ENCODE peak calls at places on chromosomes 1 and 21, in eight cellular contexts. L is lung microvascular endothelial cell; E is stimulated activated CD4-positive, alpha-beta T cell treated with anti-CD3 and anti-CD28 coated beads, Interleukin-15, amount 100 ng/mL, for 1 hour; Y is stimulated activated effector memory CD8-positive, alpha-beta T cell treated with anti-CD3 and anti-CD28 coated beads, Interleukin-12 subunit alpha, Interleukin-12 subunit beta, amount 100 ng/mL, for 72 hours; D is T-helper 2 cell; M is SHP77 treated with DMSO at 0.1 percent for 48 hours; F is naive thymus-derived CD8-positive, alpha-beta T cell; H is pancreas. B is an unnamed sample.

GRCh38 chr1:21904725-21905520 is 32.2 kb downstream of the HSPG2 start:
- DNase-seq in L (peak), E (no peak), Y (no peak), D (no peak), M (no peak), F (no peak), H (peak), B (peak)

GRCh38 chr21:39137248-39138186 is 45.7 kb downstream of the PSMG1 start:
- DNase-seq in L (no peak), E (no peak), Y (no peak), D (no peak), M (no peak), F (no peak), H (no peak), B (no peak)

GRCh38 chr1:155309423-155310021 is 856 bp downstream of the FDPS start:
- DNase-seq in L (peak), E (no peak), Y (no peak), D (no peak), M (no peak), F (no peak), H (peak), B (no peak)

GRCh38 chr1:162944974-162945639 is 84.1 kb upstream of the CCDC190 start:
- DNase-seq in L (no peak), E (no peak), Y (no peak), D (no peak), M (no peak), F (no peak), H (no peak), B (no peak)

GRCh38 chr1:45421935-45422334 is 69.0 kb downstream of the TESK2 start:
- DNase-seq in L (no peak), E (no peak), Y (no peak), D (no peak), M (no peak), F (no peak), H (no peak), B (no peak)

GRCh38 chr1:55402117-55402516 is 187.0 kb upstream of the USP24 start:
- DNase-seq in L (no peak), E (no peak), Y (no peak), D (no peak), M (no peak), F (no peak), H (no peak), B (no peak)

GRCh38 chr1:15941899-15942660 is 33.8 kb downstream of the ZBTB17 start:
- DNase-seq in L (no peak), E (no peak), Y (no peak), D (no peak), M (no peak), F (no peak), H (peak), B (no peak)

GRCh38 chr1:48228156-48228555 is 5.6 kb downstream of the SLC5A9 start:
- DNase-seq in L (no peak), E (no peak), Y (no peak), D (no peak), M (no peak), F (no peak), H (no peak), B (no peak)

GRCh38 chr1:55214903-55215193 is 316 bp downstream of the USP24 start:
- DNase-seq in L (peak), E (no peak), Y (peak), D (no peak), M (no peak), F (no peak), H (peak), B (no peak)

GRCh38 chr21:34799092-34799491 is 130.3 kb downstream of the CLIC6 start:
- DNase-seq in L (no peak), E (no peak), Y (no peak), D (no peak), M (no peak), F (no peak), H (no peak), B (no peak)

GRCh38 chr1:172746091-172746949 is 87.4 kb downstream of the FASLG start:
- DNase-seq in L (peak), E (peak), Y (peak), D (no peak), M (no peak), F (peak), H (no peak), B (peak)

GRCh38 chr1:204829133-204829532 is 41.5 kb upstream of the NFASC start:
- DNase-seq in L (no peak), E (no peak), Y (no peak), D (no peak), M (no peak), F (no peak), H (no peak), B (no peak)

GRCh38 chr1:234659538-234659937 is 49.6 kb upstream of the IRF2BP2 start:
- DNase-seq in L (peak), E (no peak), Y (no peak), D (no peak), M (no peak), F (no peak), H (no peak), B (peak)

GRCh38 chr1:109980324-109981127 is 4.0 kb upstream of the AHCYL1 start:
- DNase-seq in L (no peak), E (no peak), Y (no peak), D (no peak), M (no peak), F (no peak), H (peak), B (no peak)

GRCh38 chr1:35231287-35231686 is 37.2 kb upstream of the ZMYM4 start:
- DNase-seq in L (no peak), E (no peak), Y (no peak), D (no peak), M (no peak), F (no peak), H (no peak), B (no peak)

GRCh38 chr1:172388490-172388889 is 32.0 kb upstream of the C1orf105 start:
- DNase-seq in L (no peak), E (no peak), Y (no peak), D (no peak), M (no peak), F (no peak), H (no peak), B (no peak)

GRCh38 chr1:101797722-101798121 is 199.0 kb downstream of the OLFM3 start:
- DNase-seq in L (no peak), E (no peak), Y (no peak), D (no peak), M (no peak), F (no peak), H (no peak), B (no peak)

GRCh38 chr1:40309374-40310128 is 7.5 kb downstream of the COL9A2 start:
- DNase-seq in L (no peak), E (no peak), Y (no peak), D (no peak), M (no peak), F (no peak), H (no peak), B (no peak)

GRCh38 chr1:209409786-209410185 is 173.7 kb upstream of the CAMK1G start:
- DNase-seq in L (no peak), E (no peak), Y (no peak), D (no peak), M (no peak), F (no peak), H (no peak), B (no peak)

GRCh38 chr1:3078941-3079340 is 9.9 kb downstream of the PRDM16 start:
- DNase-seq in L (no peak), E (no peak), Y (no peak), D (no peak), M (no peak), F (no peak), H (no peak), B (no peak)

GRCh38 chr1:241323510-241323909 is 33.5 kb downstream of the RGS7 start:
- DNase-seq in L (peak), E (no peak), Y (no peak), D (no peak), M (no peak), F (no peak), H (no peak), B (peak)

GRCh38 chr21:37532868-37533780 is 166.6 kb downstream of the DYRK1A start:
- DNase-seq in L (peak), E (no peak), Y (peak), D (no peak), M (no peak), F (no peak), H (peak), B (no peak)

B was measured in MV-4-11.